ENCODE peak calls at places on chromosomes 3 and 15, in four cellular contexts. U, R, S and T are unnamed samples.

GRCh38 chr15:67194171-67195114 is 60.0 kb downstream of the AAGAB start:
- DNase-seq in R (no peak), S (no peak), U (no peak), T (no peak)

GRCh38 chr3:64918989-64919388 is 231.2 kb upstream of the ADAMTS9 start:
- DNase-seq in S (no peak), R (no peak), U (no peak), T (no peak)

GRCh38 chr3:158105124-158105709 is 1.0 kb downstream of the SHOX2 start:
- DNase-seq in R (no peak), U (no peak), S (peak; percentile 33), T (no peak)

GRCh38 chr3:2568929-2569328 is 470.3 kb downstream of the CNTN4 start:
- DNase-seq in R (no peak), S (no peak), U (no peak), T (no peak)

GRCh38 chr3:148975277-148975676 is 16.1 kb upstream of the GYG1 start:
- DNase-seq in U (no peak), S (no peak), R (no peak), T (no peak)

GRCh38 chr3:159911011-159911663 is 77.5 kb upstream of the IL12A start:
- DNase-seq in U (no peak), S (no peak), R (no peak), T (no peak)

GRCh38 chr15:37824717-37825382 is 109.6 kb upstream of the TMCO5A start:
- DNase-seq in U (no peak), R (no peak), S (no peak), T (no peak)

GRCh38 chr15:41857316-41857715 is 18.7 kb downstream of the PLA2G4B start:
- DNase-seq in R (no peak), S (no peak), U (no peak), T (no peak)

GRCh38 chr3:23712656-23713559 is 92.8 kb upstream of the UBE2E1 start:
- DNase-seq in S (no peak), R (no peak), U (no peak), T (no peak)

GRCh38 chr15:51366911-51367310 is 25.5 kb downstream of the GLDN start:
- DNase-seq in R (no peak), S (no peak), U (no peak), T (no peak)

GRCh38 chr3:72447059-72447946 is 400.9 kb downstream of the SHQ1 start:
- DNase-seq in U (peak; percentile 96), R (peak; percentile 88), S (peak; percentile 93), T (peak; percentile 63)

GRCh38 chr15:28936481-28936881 is 50.7 kb downstream of the APBA2 start:
- DNase-seq in U (no peak), R (no peak), S (no peak), T (no peak)

GRCh38 chr3:107794664-107795443 is 272.1 kb downstream of the BBX start:
- DNase-seq in S (no peak), U (no peak), R (no peak), T (no peak)

GRCh38 chr3:185363662-185364203 is 797 bp downstream of the MAP3K13 start:
- DNase-seq in U (no peak), R (no peak), S (no peak), T (no peak)

GRCh38 chr15:81820236-81820635 is 225.6 kb downstream of the MEX3B start:
- DNase-seq in S (no peak), U (no peak), R (no peak), T (no peak)

GRCh38 chr3:95394286-95394685 is 1331.4 kb downstream of the NSUN3 start:
- DNase-seq in R (no peak), U (no peak), S (no peak), T (no peak)

GRCh38 chr3:171258316-171258715 is 201.9 kb downstream of the TNIK start:
- DNase-seq in R (no peak), S (no peak), U (no peak), T (no peak)